ENCODE peak calls at places on chromosomes 3 and 15, in eight cellular contexts. P is IMR-90, I is transverse colon, X is psoas muscle, Q is neural progenitor cell, R is choroid plexus epithelial cell, G is AG09319, N is Peyer's patch. Z is an unnamed sample.

GRCh38 chr3:28667646-28668376 is 319.2 kb upstream of the AZI2 start:
- DNase-seq in I (peak; percentile 58), X (peak; percentile 62), R (peak; percentile 78), Q (peak; percentile 77), P (peak; percentile 52), N (peak; percentile 22), G (peak; percentile 25), Z (no peak)

GRCh38 chr3:50050361-50050760 is 38.4 kb upstream of the RBM5 start:
- DNase-seq in R (peak; percentile 79), N (no peak), G (peak; percentile 49), X (no peak), Q (no peak), P (peak; percentile 83), I (no peak), Z (no peak)

GRCh38 chr15:71577071-71577470 is 233.3 kb upstream of the NR2E3 start:
- DNase-seq in N (no peak), R (peak; percentile 38), G (no peak), I (no peak), P (peak; percentile 44), Q (no peak), X (no peak), Z (no peak)

GRCh38 chr3:23809840-23810341 is 4.1 kb downstream of the UBE2E1 start:
- DNase-seq in G (no peak), X (no peak), N (no peak), I (no peak), R (no peak), Q (no peak), P (no peak), Z (no peak)

GRCh38 chr3:16203031-16203430 is 28.6 kb downstream of the GALNT15 start:
- DNase-seq in Q (no peak), I (no peak), P (peak; percentile 84), X (no peak), R (peak; percentile 55), G (no peak), N (no peak), Z (no peak)

GRCh38 chr3:50350213-50350526 is 405 bp downstream of the NPRL2 start:
- DNase-seq in Q (no peak), R (no peak), I (no peak), P (no peak), X (no peak), G (no peak), N (no peak), Z (no peak)

GRCh38 chr15:43998607-43999006 is 171.8 kb downstream of the WDR76 start:
- DNase-seq in G (peak; percentile 47), P (peak; percentile 71), N (no peak), Q (peak; percentile 44), I (peak; percentile 55), X (no peak), R (peak; percentile 63), Z (no peak)

GRCh38 chr3:22263042-22263441 is 512.0 kb upstream of the ZNF385D start:
- DNase-seq in R (peak; percentile 82), G (no peak), P (peak; percentile 19), N (no peak), I (no peak), X (no peak), Q (no peak), Z (no peak)

GRCh38 chr3:102904629-102905028 is 469.8 kb downstream of the ZPLD1 start:
- DNase-seq in R (no peak), I (no peak), P (no peak), G (no peak), X (no peak), N (no peak), Q (no peak), Z (no peak)

GRCh38 chr3:171192176-171192854 is 165.8 kb upstream of the SLC2A2 start:
- DNase-seq in Q (no peak), P (peak; percentile 94), I (no peak), X (no peak), N (no peak), G (peak; percentile 47), R (peak; percentile 96), Z (no peak)

GRCh38 chr3:113906568-113907140 is 41.2 kb upstream of the ZDHHC23 start:
- DNase-seq in G (no peak), N (no peak), I (no peak), X (no peak), Q (no peak), P (peak; percentile 17), R (no peak), Z (no peak)

GRCh38 chr3:72155391-72156064 is 370.6 kb upstream of the PROK2 start:
- DNase-seq in P (peak; percentile 98), Q (no peak), N (no peak), R (peak; percentile 78), G (peak; percentile 95), I (peak; percentile 53), X (peak; percentile 70), Z (no peak)

GRCh38 chr3:152943645-152944044 is 108.7 kb downstream of the P2RY1 start:
- DNase-seq in G (no peak), X (no peak), Q (no peak), R (no peak), I (peak; percentile 33), N (no peak), P (no peak), Z (no peak)

DNA sequence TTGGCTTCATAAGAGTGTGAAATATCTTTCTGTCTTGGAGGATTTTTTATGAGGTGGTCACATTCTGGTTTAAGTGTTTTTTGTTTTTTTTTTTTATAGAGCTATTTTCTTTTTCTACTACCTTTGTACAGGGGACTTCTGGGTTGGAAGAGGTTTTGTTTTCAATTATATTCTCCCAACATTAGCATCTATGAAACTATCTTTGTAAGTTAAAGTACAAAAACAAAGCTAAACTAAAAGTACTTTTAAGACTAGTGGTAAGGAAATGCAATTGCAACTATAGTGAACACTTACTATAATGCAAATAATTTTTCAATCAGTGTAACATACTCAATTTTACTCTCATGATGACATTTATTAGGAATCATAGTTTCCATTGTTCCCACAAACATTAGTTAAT is 688.2 kb downstream of the SI start:
- DNase-seq in G (no peak), N (no peak), I (no peak), P (no peak), Q (no peak), R (no peak), X (no peak), Z (no peak)
- TF ChIP-seq CTCF in G (no peak), N (no peak), I (peak; percentile 15), P (no peak), Q (peak; percentile 33), R (no peak), X (peak; percentile 4), Z (no peak)

GRCh38 chr3:36486009-36486408 is 105.7 kb downstream of the STAC start:
- DNase-seq in I (no peak), G (no peak), X (no peak), N (no peak), P (no peak), Q (no peak), R (no peak), Z (no peak)
- TF ChIP-seq CTCF in I (no peak), G (no peak), X (no peak), N (no peak), P (no peak), Q (no peak), R (no peak), Z (no peak)

GRCh38 chr3:184015381-184016019 is 2.2 kb downstream of the ABCC5 start:
- DNase-seq in X (peak; percentile 69), N (no peak), I (peak; percentile 60), Q (no peak), P (peak; percentile 41), G (no peak), R (no peak), Z (no peak)

GRCh38 chr3:184016169-184016570 is 1.5 kb downstream of the ABCC5 start:
- DNase-seq in G (no peak), N (no peak), Q (no peak), P (no peak), X (no peak), R (no peak), I (no peak), Z (no peak)

GRCh38 chr3:184018424-184018973 is 815 bp upstream of the ABCC5 start:
- DNase-seq in R (no peak), P (no peak), G (no peak), Q (no peak), N (no peak), I (no peak), X (no peak), Z (no peak)

GRCh38 chr3:184016820-184017671 is 638 bp downstream of the ABCC5 start:
- DNase-seq in Q (peak; percentile 78), P (peak; percentile 32), R (peak; percentile 46), G (no peak), N (peak; percentile 30), I (peak; percentile 73), X (peak; percentile 82), Z (peak; percentile 70)

GRCh38 chr3:184017672-184018423 is at the start of gene ABCC5:
- DNase-seq in P (peak; percentile 91), I (peak; percentile 94), Q (peak; percentile 97), R (peak; percentile 95), G (peak; percentile 83), X (peak; percentile 97), N (peak; percentile 84), Z (peak; percentile 70)
- TF ChIP-seq CTCF in P (no peak), I (no peak), Q (no peak), R (no peak), G (no peak), X (no peak), N (peak; percentile 16), Z (peak; percentile 7)

GRCh38 chr15:70215951-70216350 is 118.2 kb upstream of the TLE3 start:
- DNase-seq in P (no peak), R (no peak), I (no peak), Q (no peak), G (no peak), X (no peak), N (no peak), Z (no peak)

GRCh38 chr15:70214941-70215635 is 117.4 kb upstream of the TLE3 start:
- DNase-seq in Q (no peak), G (no peak), X (no peak), I (no peak), P (no peak), N (no peak), R (no peak), Z (no peak)

GRCh38 chr15:70212963-70213315 is 115.2 kb upstream of the TLE3 start:
- DNase-seq in Q (no peak), I (no peak), R (no peak), N (no peak), P (no peak), X (no peak), G (no peak), Z (no peak)

GRCh38 chr15:70213779-70214178 is 116.1 kb upstream of the TLE3 start:
- DNase-seq in I (no peak), R (no peak), P (no peak), Q (no peak), X (no peak), G (no peak), N (no peak), Z (no peak)

DNA sequence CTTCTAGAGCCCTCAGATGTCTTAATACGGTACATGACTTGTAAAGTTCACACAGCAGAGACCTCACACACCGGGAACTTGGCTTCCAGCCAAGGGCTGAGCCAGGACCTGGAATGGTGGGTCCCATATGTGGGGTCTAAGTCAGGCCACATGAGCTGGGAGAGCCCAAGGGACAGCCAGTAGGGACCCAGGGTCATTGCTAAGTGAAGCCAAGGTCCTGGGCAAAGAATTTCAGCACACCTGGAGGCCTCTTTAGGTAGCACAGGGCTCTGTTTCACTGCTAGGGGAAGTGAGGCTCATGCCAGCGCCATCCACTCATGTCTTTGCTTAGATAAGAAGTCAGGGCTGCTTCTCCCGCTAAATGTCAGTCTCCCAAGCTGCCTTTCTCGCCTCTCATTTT is 116.5 kb upstream of the TLE3 start:
- DNase-seq in R (no peak), N (no peak), P (no peak), I (no peak), X (no peak), Q (no peak), G (no peak), Z (no peak)
- TF ChIP-seq CTCF in R (no peak), N (no peak), P (no peak), I (no peak), X (no peak), Q (no peak), G (no peak), Z (no peak)